ENCODE peak calls at places on chromosomes 7 and 10, in six cellular contexts. One of them, this sample, is unnamed.
A peak's percentile ranks its signal among the peaks of the same experiment; 100 is the strongest.

GRCh38 chr7:91140982-91141381 is 123.3 kb upstream of the FZD1 start:
- DNase-seq in kidney: no peak
- DNase-seq in body of pancreas: no peak
- DNase-seq in A673: peak; percentile 68
- DNase-seq in fibroblast of mammary gland: no peak
- DNase-seq in naive thymus-derived CD4-positive, alpha-beta T cell: no peak
- DNase-seq in this sample: no peak

GRCh38 chr7:30224511-30225031 is 59.8 kb upstream of the ZNRF2 start:
- DNase-seq in fibroblast of mammary gland: peak; percentile 86
- DNase-seq in A673: no peak
- DNase-seq in kidney: no peak
- DNase-seq in naive thymus-derived CD4-positive, alpha-beta T cell: no peak
- DNase-seq in body of pancreas: no peak
- DNase-seq in this sample: peak; percentile 78

GRCh38 chr7:102457352-102457924 is 7.2 kb downstream of the ALKBH4 start:
- DNase-seq in naive thymus-derived CD4-positive, alpha-beta T cell: no peak
- DNase-seq in kidney: peak; percentile 74
- DNase-seq in fibroblast of mammary gland: no peak
- DNase-seq in A673: no peak
- DNase-seq in body of pancreas: no peak
- DNase-seq in this sample: no peak

GRCh38 chr7:132049462-132050304 is 493.3 kb upstream of the PODXL start:
- DNase-seq in naive thymus-derived CD4-positive, alpha-beta T cell: no peak
- DNase-seq in fibroblast of mammary gland: peak; percentile 31
- DNase-seq in A673: peak; percentile 54
- DNase-seq in kidney: no peak
- DNase-seq in body of pancreas: peak; percentile 42
- DNase-seq in this sample: no peak

GRCh38 chr10:33483124-33483794 is 148.8 kb upstream of the NRP1 start:
- DNase-seq in A673: peak; percentile 50
- DNase-seq in fibroblast of mammary gland: no peak
- DNase-seq in kidney: no peak
- DNase-seq in body of pancreas: no peak
- DNase-seq in naive thymus-derived CD4-positive, alpha-beta T cell: no peak
- DNase-seq in this sample: no peak

GRCh38 chr7:102992820-102993531 is 80.2 kb downstream of the LRRC17 start:
- DNase-seq in A673: no peak
- DNase-seq in fibroblast of mammary gland: peak; percentile 72
- DNase-seq in kidney: no peak
- DNase-seq in naive thymus-derived CD4-positive, alpha-beta T cell: no peak
- DNase-seq in body of pancreas: peak; percentile 48
- DNase-seq in this sample: peak; percentile 48

GRCh38 chr7:28191751-28192150 is 11.2 kb upstream of the JAZF1 start:
- DNase-seq in kidney: no peak
- DNase-seq in A673: no peak
- DNase-seq in fibroblast of mammary gland: no peak
- DNase-seq in naive thymus-derived CD4-positive, alpha-beta T cell: no peak
- DNase-seq in body of pancreas: no peak
- DNase-seq in this sample: no peak

GRCh38 chr7:44912775-44913347 is 27.5 kb upstream of the PURB start:
- DNase-seq in naive thymus-derived CD4-positive, alpha-beta T cell: no peak
- DNase-seq in A673: no peak
- DNase-seq in body of pancreas: peak; percentile 69
- DNase-seq in kidney: no peak
- DNase-seq in fibroblast of mammary gland: peak; percentile 20
- DNase-seq in this sample: no peak

GRCh38 chr10:73406863-73407262 is 7.0 kb downstream of the ANXA7 start:
- DNase-seq in A673: no peak
- DNase-seq in fibroblast of mammary gland: no peak
- DNase-seq in kidney: peak; percentile 64
- DNase-seq in body of pancreas: no peak
- DNase-seq in naive thymus-derived CD4-positive, alpha-beta T cell: no peak
- DNase-seq in this sample: no peak

GRCh38 chr10:46542567-46543323 is 13.7 kb downstream of the GPRIN2 start:
- DNase-seq in A673: no peak
- DNase-seq in naive thymus-derived CD4-positive, alpha-beta T cell: no peak
- DNase-seq in kidney: peak; percentile 52
- DNase-seq in body of pancreas: peak; percentile 14
- DNase-seq in fibroblast of mammary gland: no peak
- DNase-seq in this sample: no peak
- H3K4me3 ChIP-seq in A673: no peak overlapping the region
- H3K4me3 ChIP-seq in naive thymus-derived CD4-positive, alpha-beta T cell: no peak overlapping the region
- H3K4me3 ChIP-seq in kidney: no peak overlapping the region
- H3K4me3 ChIP-seq in body of pancreas: no peak overlapping the region
- H3K4me3 ChIP-seq in fibroblast of mammary gland: no peak overlapping the region
- H3K4me3 ChIP-seq in this sample: no peak overlapping the region

GRCh38 chr10:68096913-68097509 is 12.3 kb upstream of the MYPN start:
- DNase-seq in naive thymus-derived CD4-positive, alpha-beta T cell: no peak
- DNase-seq in kidney: no peak
- DNase-seq in body of pancreas: peak; percentile 85
- DNase-seq in A673: peak; percentile 74
- DNase-seq in fibroblast of mammary gland: peak; percentile 98
- DNase-seq in this sample: peak; percentile 78
- H3K4me3 ChIP-seq in naive thymus-derived CD4-positive, alpha-beta T cell: no peak overlapping the region
- H3K4me3 ChIP-seq in kidney: no peak overlapping the region
- H3K4me3 ChIP-seq in body of pancreas: no peak overlapping the region
- H3K4me3 ChIP-seq in A673: no peak overlapping the region
- H3K4me3 ChIP-seq in fibroblast of mammary gland: no peak overlapping the region
- H3K4me3 ChIP-seq in this sample: no peak overlapping the region

GRCh38 chr10:14160299-14160698 is 170.4 kb downstream of the FRMD4A start:
- DNase-seq in fibroblast of mammary gland: no peak
- DNase-seq in kidney: no peak
- DNase-seq in A673: no peak
- DNase-seq in naive thymus-derived CD4-positive, alpha-beta T cell: no peak
- DNase-seq in body of pancreas: no peak
- DNase-seq in this sample: no peak

GRCh38 chr10:14158575-14158974 is 172.1 kb downstream of the FRMD4A start:
- DNase-seq in kidney: no peak
- DNase-seq in naive thymus-derived CD4-positive, alpha-beta T cell: no peak
- DNase-seq in fibroblast of mammary gland: no peak
- DNase-seq in body of pancreas: no peak
- DNase-seq in A673: no peak
- DNase-seq in this sample: no peak

GRCh38 chr10:14163374-14164125 is 167.2 kb downstream of the FRMD4A start:
- DNase-seq in fibroblast of mammary gland: no peak
- DNase-seq in body of pancreas: no peak
- DNase-seq in A673: no peak
- DNase-seq in kidney: no peak
- DNase-seq in naive thymus-derived CD4-positive, alpha-beta T cell: no peak
- DNase-seq in this sample: no peak

GRCh38 chr10:14162626-14163344 is 167.9 kb downstream of the FRMD4A start:
- DNase-seq in fibroblast of mammary gland: no peak
- DNase-seq in A673: no peak
- DNase-seq in kidney: no peak
- DNase-seq in body of pancreas: no peak
- DNase-seq in naive thymus-derived CD4-positive, alpha-beta T cell: no peak
- DNase-seq in this sample: no peak
- H3K4me3 ChIP-seq in fibroblast of mammary gland: no peak overlapping the region
- H3K4me3 ChIP-seq in A673: no peak overlapping the region
- H3K4me3 ChIP-seq in kidney: no peak overlapping the region
- H3K4me3 ChIP-seq in body of pancreas: no peak overlapping the region
- H3K4me3 ChIP-seq in naive thymus-derived CD4-positive, alpha-beta T cell: no peak overlapping the region
- H3K4me3 ChIP-seq in this sample: no peak overlapping the region

GRCh38 chr10:28973309-28973972 is 296.1 kb downstream of the BAMBI start:
- DNase-seq in fibroblast of mammary gland: no peak
- DNase-seq in A673: no peak
- DNase-seq in body of pancreas: no peak
- DNase-seq in kidney: no peak
- DNase-seq in naive thymus-derived CD4-positive, alpha-beta T cell: no peak
- DNase-seq in this sample: no peak
- H3K4me3 ChIP-seq in fibroblast of mammary gland: no peak overlapping the region
- H3K4me3 ChIP-seq in A673: no peak overlapping the region
- H3K4me3 ChIP-seq in body of pancreas: no peak overlapping the region
- H3K4me3 ChIP-seq in kidney: no peak overlapping the region
- H3K4me3 ChIP-seq in naive thymus-derived CD4-positive, alpha-beta T cell: no peak overlapping the region
- H3K4me3 ChIP-seq in this sample: no peak overlapping the region

This sample was measured in skeletal muscle cell.